ENCODE peak calls at places on chromosomes 4 and X, in ten cellular contexts. X, W, N, O, R, F, E, D, U and K are unnamed samples.

GRCh38 chr4:171644430-171645057 is 168.7 kb upstream of the GALNTL6 start:
- DNase-seq in D (no peak), W (no peak), O (no peak), N (no peak), R (no peak), E (no peak), U (no peak), X (no peak), F (no peak), K (no peak)

GRCh38 chrX:70219938-70220764 is 14.3 kb upstream of the AWAT1 start:
- DNase-seq in U (no peak), W (no peak), F (peak; percentile 22), E (no peak), R (peak; percentile 93), X (peak; percentile 25), O (peak; percentile 73), N (no peak), D (peak; percentile 23), K (peak; percentile 13)

GRCh38 chr4:113560579-113560978 is 201.0 kb downstream of the CAMK2D start:
- DNase-seq in U (no peak), W (no peak), O (no peak), E (no peak), N (no peak), D (peak; percentile 66), R (no peak), X (no peak), F (no peak), K (peak; percentile 53)

GRCh38 chrX:96685205-96686099 is 810 bp downstream of the DIAPH2 start:
- DNase-seq in N (no peak), R (peak; percentile 55), F (peak; percentile 28), W (no peak), E (peak; percentile 49), X (peak; percentile 35), O (peak; percentile 58), D (peak; percentile 55), U (peak; percentile 91), K (peak; percentile 28)

GRCh38 chr4:20426028-20426427 is 174.3 kb downstream of the SLIT2 start:
- DNase-seq in X (no peak), E (no peak), R (no peak), U (no peak), W (no peak), O (no peak), D (no peak), N (no peak), F (no peak), K (no peak)

GRCh38 chr4:152815078-152815477 is 35.3 kb downstream of the ARFIP1 start:
- DNase-seq in D (peak; percentile 54), U (no peak), W (no peak), O (no peak), X (no peak), E (no peak), R (no peak), F (no peak), N (no peak), K (peak; percentile 57)

GRCh38 chrX:21747523-21747922 is 10.4 kb downstream of the SMPX start:
- DNase-seq in D (peak; percentile 37), F (no peak), R (no peak), N (no peak), O (no peak), W (no peak), E (no peak), X (no peak), U (no peak), K (peak; percentile 11)

GRCh38 chr4:105170703-105171102 is 24.0 kb downstream of the TET2 start:
- DNase-seq in D (no peak), F (no peak), U (no peak), E (no peak), N (no peak), R (no peak), O (no peak), W (no peak), X (no peak), K (no peak)

GRCh38 chr4:185700635-185701034 is 111.4 kb downstream of the SORBS2 start:
- DNase-seq in O (no peak), W (no peak), U (no peak), D (no peak), N (no peak), F (no peak), R (no peak), X (no peak), E (no peak), K (no peak)

GRCh38 chr4:100898844-100899243 is 381.0 kb upstream of the EMCN start:
- DNase-seq in D (no peak), F (no peak), R (no peak), O (no peak), X (no peak), E (no peak), U (no peak), N (no peak), W (no peak), K (no peak)

GRCh38 chr4:4962928-4963327 is 56.3 kb downstream of the CYTL1 start:
- DNase-seq in U (no peak), E (no peak), F (no peak), W (no peak), O (no peak), D (no peak), N (no peak), X (no peak), R (no peak), K (no peak)

GRCh38 chrX:110156167-110156754 is 153.3 kb downstream of the TMEM164 start:
- DNase-seq in U (no peak), O (no peak), X (no peak), N (no peak), R (peak; percentile 52), F (no peak), D (no peak), W (no peak), E (peak; percentile 23), K (peak; percentile 9)

GRCh38 chr4:52019941-52020657 is at the start of gene LRRC66:
- DNase-seq in U (no peak), R (peak; percentile 83), D (peak; percentile 24), E (no peak), X (no peak), N (no peak), F (no peak), W (no peak), O (peak; percentile 56), K (no peak)

GRCh38 chr4:4574792-4575191 is 32.9 kb upstream of the STX18 start:
- DNase-seq in R (peak; percentile 46), D (peak; percentile 87), F (peak; percentile 47), U (no peak), E (peak; percentile 73), X (peak; percentile 84), N (no peak), W (no peak), O (peak; percentile 87), K (peak; percentile 99)

GRCh38 chr4:2333916-2334644 is 72.2 kb upstream of the MXD4 start:
- DNase-seq in E (no peak), X (no peak), D (no peak), W (peak; percentile 13), F (no peak), O (peak; percentile 4), N (no peak), R (no peak), U (peak; percentile 34), K (no peak)

GRCh38 chrX:70331161-70331560 is 41.3 kb downstream of the KIF4A start:
- DNase-seq in U (no peak), D (peak; percentile 40), N (no peak), F (no peak), X (no peak), E (no peak), R (peak; percentile 51), O (no peak), W (no peak), K (peak; percentile 57)

GRCh38 chr4:184282251-184282713 is 64.6 kb upstream of the ENPP6 start:
- DNase-seq in D (no peak), E (no peak), O (peak; percentile 43), X (no peak), F (peak; percentile 28), W (no peak), N (no peak), U (peak; percentile 86), R (no peak), K (no peak)

GRCh38 chrX:42485621-42486020 is 292.3 kb downstream of the PPP1R2C start:
- DNase-seq in E (peak; percentile 14), O (no peak), X (peak; percentile 23), N (no peak), W (no peak), U (no peak), D (no peak), F (no peak), R (no peak), K (peak; percentile 0)

GRCh38 chr4:54482529-54482961 is 175.2 kb upstream of the KIT start:
- DNase-seq in W (no peak), N (no peak), U (no peak), E (no peak), F (no peak), X (peak; percentile 43), O (no peak), D (no peak), R (peak; percentile 38), K (peak; percentile 52)

GRCh38 chrX:45765726-45766125 is 565.0 kb upstream of the DIPK2B start:
- DNase-seq in X (no peak), N (no peak), F (no peak), D (no peak), U (no peak), W (no peak), E (no peak), O (no peak), R (peak; percentile 30), K (no peak)
- H3K4me3 ChIP-seq in X (peak overlapping the region; percentile 70), N (no peak overlapping the region), F (no peak overlapping the region), D (no peak overlapping the region), U (no peak overlapping the region), W (no peak overlapping the region), E (no peak overlapping the region), O (no peak overlapping the region), R (peak overlapping the region; percentile 87), K (peak overlapping the region; percentile 72)

GRCh38 chr4:154119317-154119716 is 330.4 kb upstream of the SFRP2 start:
- DNase-seq in E (no peak), F (no peak), O (no peak), N (no peak), D (no peak), U (no peak), X (peak; percentile 5), W (no peak), R (no peak), K (peak; percentile 30)
- TF ChIP-seq CTCF in E (no peak), F (no peak), O (no peak), N (no peak), D (peak; percentile 17), U (no peak), X (no peak), W (no peak), R (no peak), K (peak; percentile 51)

DNA sequence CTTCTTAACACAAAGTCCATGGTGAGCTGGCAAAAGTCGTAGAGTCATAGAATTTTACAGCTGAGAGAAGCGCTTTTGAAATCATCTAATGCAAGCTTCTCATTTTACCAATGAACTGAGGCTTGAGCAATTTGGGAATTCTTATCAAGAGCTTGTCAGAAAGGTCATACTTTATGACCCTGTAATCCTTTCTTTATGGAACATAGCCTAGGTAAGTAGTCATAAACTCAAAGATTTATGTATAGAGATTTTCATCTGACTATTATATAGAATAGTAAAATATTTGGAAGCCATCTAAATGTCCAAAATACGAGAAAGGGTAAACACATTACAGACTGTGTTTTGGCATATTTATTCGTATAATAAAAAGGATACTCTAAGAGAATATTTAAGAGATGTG is 563.5 kb downstream of the PCDH7 start:
- DNase-seq in R (no peak), O (peak; percentile 12), X (no peak), U (no peak), W (no peak), F (no peak), N (no peak), D (no peak), E (no peak), K (no peak)
- H3K4me3 ChIP-seq in R (no peak overlapping the region), O (no peak overlapping the region), X (no peak overlapping the region), U (no peak overlapping the region), W (no peak overlapping the region), F (no peak overlapping the region), N (no peak overlapping the region), D (no peak overlapping the region), E (no peak overlapping the region), K (no peak overlapping the region)

GRCh38 chrX:146224442-146224841 is 406.8 kb downstream of the SLITRK2 start:
- DNase-seq in N (no peak), D (no peak), X (no peak), O (peak; percentile 5), F (no peak), E (no peak), R (peak; percentile 9), W (no peak), U (no peak), K (no peak)
- TF ChIP-seq CTCF in N (no peak), D (no peak), X (no peak), O (peak; percentile 40), F (no peak), E (peak; percentile 29), R (peak; percentile 35), W (no peak), U (no peak), K (no peak)